ENCODE peak calls at places on chromosomes 4 and X, in seven cellular contexts. R, E, X, P, N, C and L are unnamed samples.

GRCh38 chr4:169612869-169613859 is 781 bp upstream of the NEK1 start:
- DNase-seq in R (peak), E (peak), X (peak), P (peak), N (peak), C (peak), L (peak)

GRCh38 chr4:106287353-106287969 is 28.5 kb downstream of the TBCK start:
- DNase-seq in R (no peak), E (peak), X (peak), P (peak), N (no peak), C (peak), L (no peak)

GRCh38 chrX:2692221-2693122 is 1.4 kb downstream of the CD99 start:
- DNase-seq in R (no peak), E (peak), X (no peak), P (peak), N (no peak), C (peak), L (no peak)

GRCh38 chr4:132195181-132195580 is 953.9 kb upstream of the PCDH10 start:
- DNase-seq in R (no peak), E (peak), X (peak), P (no peak), N (no peak), C (no peak), L (no peak)

GRCh38 chr4:80196259-80197131 is 808 bp upstream of the PRDM8 start:
- DNase-seq in R (no peak), E (peak), X (peak), P (peak), N (peak), C (no peak), L (no peak)

GRCh38 chr4:101593666-101594065 is 196.9 kb upstream of the BANK1 start:
- DNase-seq in R (no peak), E (peak), X (no peak), P (no peak), N (no peak), C (no peak), L (no peak)

GRCh38 chr4:128346054-128346716 is 58.6 kb upstream of the PGRMC2 start:
- DNase-seq in R (no peak), E (no peak), X (no peak), P (no peak), N (no peak), C (no peak), L (no peak)

GRCh38 chr4:119286377-119287002 is 35.4 kb downstream of the FABP2 start:
- DNase-seq in R (peak), E (peak), X (peak), P (peak), N (no peak), C (peak), L (no peak)

GRCh38 chr4:1209821-1210220 is 37.4 kb upstream of the SPON2 start:
- DNase-seq in R (peak), E (peak), X (peak), P (no peak), N (no peak), C (peak), L (no peak)

GRCh38 chr4:1626151-1626550 is 58.0 kb downstream of the FAM53A start:
- DNase-seq in R (no peak), E (no peak), X (no peak), P (no peak), N (no peak), C (no peak), L (no peak)

GRCh38 chr4:157052429-157053040 is 23.4 kb upstream of the GLRB start:
- DNase-seq in R (no peak), E (no peak), X (no peak), P (no peak), N (peak), C (no peak), L (no peak)

GRCh38 chrX:115562492-115562872 is 1.5 kb downstream of the PLS3 start:
- DNase-seq in R (peak), E (peak), X (peak), P (peak), N (peak), C (no peak), L (no peak)

GRCh38 chrX:153738056-153738605 is 13.5 kb downstream of the ABCD1 start:
- DNase-seq in R (no peak), E (no peak), X (no peak), P (no peak), N (no peak), C (no peak), L (no peak)
- H3K18ac ChIP-seq in R (no peak), E (no peak), X (no peak), P (no peak), N (no peak), C (no peak), L (no peak)

DNA sequence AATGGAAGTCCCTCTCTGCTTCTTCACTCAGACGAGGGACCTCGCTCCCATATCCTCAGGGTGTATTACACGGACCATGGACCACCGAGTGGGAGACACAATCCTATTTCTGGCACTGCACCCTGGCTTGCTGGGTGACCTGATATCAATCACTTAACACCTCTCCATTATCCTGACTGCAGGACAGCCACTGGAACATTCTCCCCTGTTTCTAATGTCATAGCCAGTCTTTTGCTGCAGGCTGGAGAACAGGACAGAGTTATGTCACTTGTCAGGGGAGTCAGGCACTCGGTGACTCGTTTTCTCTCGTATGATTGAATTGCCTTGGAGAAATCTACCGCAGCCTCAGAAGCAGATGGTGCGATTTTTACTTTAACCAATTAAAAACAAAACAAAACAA is 219.1 kb upstream of the IGFBP7 start:
- DNase-seq in R (no peak), E (no peak), X (no peak), P (no peak), N (no peak), C (no peak), L (no peak)
- H4K8ac ChIP-seq in R (no peak), E (no peak), X (no peak), P (no peak), N (no peak), C (no peak), L (no peak)

GRCh38 chr4:151538963-151539362 is 130.0 kb downstream of the FHIP1A start:
- DNase-seq in R (no peak), E (no peak), X (no peak), P (no peak), N (no peak), C (no peak), L (no peak)
- H3K18ac ChIP-seq in R (no peak), E (no peak), X (no peak), P (no peak), N (no peak), C (no peak), L (no peak)

GRCh38 chr4:44149242-44149641 is 299.4 kb downstream of the KCTD8 start:
- DNase-seq in R (no peak), E (no peak), X (no peak), P (no peak), N (no peak), C (no peak), L (no peak)

GRCh38 chr4:44145868-44146267 is 302.7 kb downstream of the KCTD8 start:
- DNase-seq in R (no peak), E (peak), X (peak), P (peak), N (no peak), C (no peak), L (no peak)

GRCh38 chr4:44150091-44150576 is 298.5 kb downstream of the KCTD8 start:
- DNase-seq in R (no peak), E (peak), X (peak), P (peak), N (no peak), C (peak), L (no peak)

DNA sequence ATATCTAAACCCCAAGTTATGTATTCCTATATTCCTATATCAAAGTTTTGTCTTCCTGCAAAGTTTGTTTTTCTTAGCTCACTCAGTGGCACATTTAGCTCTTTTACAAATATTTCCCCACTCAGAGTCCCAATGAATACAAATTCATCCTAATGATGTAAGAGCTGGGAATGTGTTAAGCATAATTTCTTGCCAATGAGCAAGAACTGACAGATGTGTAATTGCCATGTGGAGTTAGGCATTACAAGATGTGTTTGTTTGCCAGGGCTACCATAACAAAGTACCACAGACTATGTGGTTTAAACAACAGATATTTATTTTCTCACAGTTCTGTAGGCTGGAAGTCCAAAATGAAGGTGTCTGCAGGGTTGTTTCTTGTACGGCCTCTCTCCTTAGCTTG is 302.1 kb downstream of the KCTD8 start:
- DNase-seq in R (no peak), E (no peak), X (no peak), P (no peak), N (no peak), C (no peak), L (no peak)
- H4K8ac ChIP-seq in R (no peak), E (no peak), X (no peak), P (no peak), N (no peak), C (no peak), L (no peak)